ENCODE peak calls at places on chromosomes 12 and 14, in seven cellular contexts. Y is bronchial epithelial cell, J is endothelial cell, H is gastrocnemius medialis, D is GM13976, K is left ventricle myocardium inferior, B is transverse colon. Q is an unnamed sample.

GRCh38 chr14:57461777-57462320 is 31.8 kb downstream of the CCDC198 start:
- DNase-seq in D (no peak), K (no peak), B (no peak), Y (peak; percentile 14), J (no peak), H (no peak), Q (no peak)

GRCh38 chr12:122022393-122023338 is 982 bp downstream of the BCL7A start:
- DNase-seq in H (no peak), K (peak; percentile 32), D (peak; percentile 70), Y (no peak), J (peak; percentile 38), B (no peak), Q (no peak)

GRCh38 chr12:108326254-108326750 is 12.8 kb downstream of the CMKLR1 start:
- DNase-seq in K (no peak), Y (no peak), B (no peak), J (no peak), H (no peak), D (no peak), Q (no peak)

GRCh38 chr12:127334924-127335644 is 931.9 kb upstream of the TMEM132C start:
- DNase-seq in Y (no peak), J (no peak), K (no peak), D (no peak), H (no peak), B (no peak), Q (no peak)

GRCh38 chr14:69715725-69716482 is 51.0 kb upstream of the SRSF5 start:
- DNase-seq in B (peak; percentile 59), H (no peak), D (no peak), Y (peak; percentile 92), K (peak; percentile 72), J (no peak), Q (peak; percentile 57)

GRCh38 chr12:4030938-4031702 is 157.9 kb upstream of the PARP11 start:
- DNase-seq in K (peak; percentile 82), H (peak; percentile 75), B (peak; percentile 92), D (peak; percentile 93), J (peak; percentile 83), Y (peak; percentile 97), Q (peak; percentile 95)

GRCh38 chr12:50992814-50993213 is 33.4 kb downstream of the SLC11A2 start:
- DNase-seq in Y (no peak), D (no peak), K (peak; percentile 21), B (no peak), J (no peak), H (no peak), Q (no peak)

GRCh38 chr12:89160716-89161123 is 191.6 kb downstream of the DUSP6 start:
- DNase-seq in Y (peak; percentile 94), D (no peak), B (peak; percentile 15), H (no peak), J (no peak), K (peak; percentile 67), Q (peak; percentile 64)

GRCh38 chr12:127928178-127928577 is 338.8 kb upstream of the TMEM132C start:
- DNase-seq in D (no peak), Y (no peak), K (no peak), B (no peak), J (no peak), H (no peak), Q (no peak)

GRCh38 chr12:16076553-16076952 is 165.4 kb downstream of the DERA start:
- DNase-seq in B (no peak), J (peak; percentile 15), H (no peak), K (no peak), Y (peak; percentile 61), D (peak; percentile 18), Q (no peak)

GRCh38 chr14:37019488-37019887 is 152.9 kb downstream of the SLC25A21 start:
- DNase-seq in H (no peak), B (no peak), K (no peak), D (no peak), J (no peak), Y (no peak), Q (no peak)

DNA sequence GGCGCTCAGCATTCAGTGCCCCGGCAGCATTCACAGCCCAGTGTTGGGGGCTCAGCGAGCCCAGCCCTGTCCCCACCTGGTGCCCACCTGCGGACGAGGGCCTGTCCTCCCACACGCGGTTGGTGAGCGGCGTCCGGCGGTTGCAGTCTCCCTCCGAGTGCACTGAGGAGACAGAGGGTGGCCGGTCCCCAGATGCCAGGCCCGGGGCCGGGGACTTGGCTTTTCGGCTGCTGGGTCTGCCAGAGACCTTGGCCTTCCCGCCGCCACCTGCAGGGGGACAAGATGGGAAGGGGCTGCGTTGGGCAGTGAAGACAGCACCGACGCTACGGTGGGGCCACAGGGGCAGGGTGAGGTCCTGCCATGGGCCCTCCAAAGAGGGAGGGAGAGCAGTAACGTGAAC is 31.2 kb downstream of the RFLNA start:
- DNase-seq in K (no peak), B (no peak), D (no peak), H (no peak), J (no peak), Y (no peak), Q (no peak)
- TF ChIP-seq CTCF in K (no peak), B (no peak), D (no peak), H (no peak), J (peak; percentile 33), Y (no peak), Q (no peak)

GRCh38 chr12:105947906-105948305 is 190.8 kb downstream of the NUAK1 start:
- DNase-seq in B (no peak), D (no peak), Y (no peak), J (no peak), K (no peak), H (no peak), Q (no peak)

GRCh38 chr12:105948331-105948730 is 190.4 kb downstream of the NUAK1 start:
- DNase-seq in J (no peak), D (no peak), B (no peak), Y (no peak), H (no peak), K (no peak), Q (peak; percentile 31)

GRCh38 chr12:105954891-105955607 is 183.7 kb downstream of the NUAK1 start:
- DNase-seq in D (no peak), J (no peak), Y (peak; percentile 64), K (no peak), B (no peak), H (no peak), Q (no peak)

GRCh38 chr12:105949391-105949790 is 189.4 kb downstream of the NUAK1 start:
- DNase-seq in J (no peak), Y (peak; percentile 65), B (no peak), D (no peak), K (no peak), H (no peak), Q (no peak)

DNA sequence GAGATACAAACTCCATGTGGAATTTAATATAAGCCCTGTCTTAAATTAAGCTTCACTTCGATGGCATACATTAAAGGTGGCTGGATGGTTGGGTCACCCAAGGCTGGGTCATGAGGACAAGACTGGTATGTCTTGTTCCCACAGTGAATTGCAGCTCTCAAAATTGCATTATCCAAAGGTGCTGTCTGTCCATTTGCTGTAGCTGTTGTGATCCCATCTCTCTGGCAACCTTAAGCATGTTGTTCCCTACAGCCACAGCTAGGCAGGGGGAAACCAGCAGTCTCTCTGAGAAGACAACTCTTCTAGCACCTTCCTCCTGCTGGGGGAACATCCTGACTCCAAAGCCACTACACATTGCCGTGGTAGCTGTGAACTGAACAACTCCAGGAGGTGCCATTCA is 187.0 kb downstream of the NUAK1 start:
- DNase-seq in D (no peak), J (no peak), B (no peak), H (no peak), Y (no peak), K (no peak), Q (no peak)
- TF ChIP-seq CTCF in D (no peak), J (no peak), B (no peak), H (no peak), Y (no peak), K (no peak), Q (no peak)

GRCh38 chr12:111154180-111154579 is 214.7 kb downstream of the PHETA1 start:
- DNase-seq in B (no peak), H (no peak), K (no peak), D (no peak), J (no peak), Y (no peak), Q (no peak)

GRCh38 chr12:111157486-111157885 is 211.4 kb downstream of the PHETA1 start:
- DNase-seq in J (no peak), Y (no peak), B (no peak), H (no peak), D (no peak), K (no peak), Q (no peak)

GRCh38 chr12:111155020-111155419 is 213.9 kb downstream of the PHETA1 start:
- DNase-seq in J (no peak), Y (no peak), K (no peak), D (no peak), B (no peak), H (no peak), Q (no peak)

GRCh38 chr12:111155521-111155920 is 213.4 kb downstream of the PHETA1 start:
- DNase-seq in D (no peak), B (no peak), K (no peak), Y (no peak), J (no peak), H (no peak), Q (no peak)

GRCh38 chr12:111156304-111156703 is 212.6 kb downstream of the PHETA1 start:
- DNase-seq in K (no peak), B (no peak), D (no peak), Y (peak; percentile 51), J (no peak), H (no peak), Q (no peak)
- TF ChIP-seq CTCF in K (no peak), B (no peak), D (no peak), Y (peak; percentile 15), J (no peak), H (no peak), Q (no peak)

GRCh38 chr12:116430911-116431565 is 128.1 kb upstream of the MAP1LC3B2 start:
- DNase-seq in B (no peak), D (no peak), Y (no peak), K (no peak), H (no peak), J (no peak), Q (no peak)

GRCh38 chr12:116427200-116427932 is 131.8 kb upstream of the MAP1LC3B2 start:
- DNase-seq in H (no peak), B (no peak), J (no peak), Y (no peak), D (no peak), K (no peak), Q (no peak)

GRCh38 chr12:116423053-116423452 is 136.1 kb upstream of the MAP1LC3B2 start:
- DNase-seq in K (no peak), D (no peak), B (no peak), Y (peak; percentile 49), J (no peak), H (no peak), Q (peak; percentile 63)

GRCh38 chr12:116425256-116426193 is 133.7 kb upstream of the MAP1LC3B2 start:
- DNase-seq in B (no peak), K (no peak), D (no peak), H (no peak), Y (no peak), J (no peak), Q (no peak)

DNA sequence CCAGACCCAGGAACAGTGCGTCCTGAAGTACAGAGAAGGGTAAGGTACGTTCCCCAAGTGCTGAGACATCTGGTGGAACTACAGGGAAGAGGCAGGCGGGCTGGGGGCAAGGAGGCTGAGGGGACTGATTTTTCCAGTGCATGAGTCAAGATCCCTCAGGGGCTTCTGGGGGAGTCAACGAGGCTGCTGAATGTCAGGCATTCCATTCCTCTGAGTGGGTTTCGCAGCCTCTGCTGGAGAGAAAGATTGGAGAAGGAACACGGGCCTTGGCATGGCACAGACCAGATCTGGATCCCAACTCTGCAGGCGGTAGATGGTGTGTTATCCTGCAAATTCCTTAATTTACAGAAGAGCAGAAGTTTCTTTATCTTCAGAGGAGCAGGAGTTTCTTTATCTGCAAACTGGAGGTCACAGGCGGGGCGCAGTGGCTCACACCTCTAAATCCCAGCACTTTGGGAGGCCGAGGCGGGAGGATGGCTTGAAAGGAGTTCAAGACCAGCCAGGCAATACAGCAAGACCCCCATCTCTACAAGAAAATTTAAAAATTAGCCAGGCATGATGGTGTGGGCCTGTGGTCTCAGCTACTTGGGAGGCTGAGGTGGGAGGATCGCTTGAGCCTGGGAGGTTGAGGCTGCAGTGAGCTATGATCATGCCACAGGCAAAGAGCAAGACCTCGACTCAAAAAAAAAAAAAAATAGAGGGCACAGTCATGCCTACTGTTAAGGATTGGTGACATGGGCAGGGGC is 132.6 kb upstream of the MAP1LC3B2 start:
- DNase-seq in J (peak; percentile 13), H (peak; percentile 39), B (peak; percentile 27), K (peak; percentile 35), Y (peak; percentile 80), D (no peak), Q (peak; percentile 96)
- TF ChIP-seq CTCF in J (no peak), H (no peak), B (no peak), K (peak; percentile 31), Y (no peak), D (no peak), Q (peak; percentile 76)

Q was measured in AG09309.